ENCODE peak calls at places on chromosomes 7 and 10, in five cellular contexts. T is NCI-H2171; U is M059J; M is astrocyte of the spinal cord; W is CD4-positive, CD25-positive, alpha-beta regulatory T cell. C is an unnamed sample.

GRCh38 chr7:102122026-102122425 is 164.6 kb upstream of the SH2B2 start:
- DNase-seq in T (no peak), U (peak; percentile 70), M (peak; percentile 76), W (no peak), C (peak; percentile 40)

GRCh38 chr10:45456822-45457221 is 82.8 kb downstream of the ALOX5 start:
- DNase-seq in T (peak; percentile 33), U (no peak), M (no peak), W (no peak), C (no peak)

GRCh38 chr7:135980665-135981180 is 3.6 kb upstream of the MTPN start:
- DNase-seq in T (no peak), U (peak; percentile 94), M (peak; percentile 59), W (peak; percentile 82), C (peak; percentile 82)

GRCh38 chr7:155986497-155987160 is 174.4 kb upstream of the SHH start:
- DNase-seq in T (no peak), U (no peak), M (no peak), W (no peak), C (no peak)

GRCh38 chr10:102776779-102777417 is 33.1 kb downstream of the WBP1L start:
- DNase-seq in T (no peak), U (peak; percentile 64), M (peak; percentile 99), W (no peak), C (peak; percentile 93)

GRCh38 chr10:87861566-87861952 is 1.8 kb downstream of the KLLN start:
- DNase-seq in T (no peak), U (no peak), M (peak; percentile 67), W (no peak), C (peak; percentile 82)

GRCh38 chr10:33428706-33429105 is 94.2 kb upstream of the NRP1 start:
- DNase-seq in T (no peak), U (no peak), M (no peak), W (no peak), C (no peak)

GRCh38 chr7:114711244-114711643 is 210.7 kb upstream of the MDFIC start:
- DNase-seq in T (no peak), U (no peak), M (peak; percentile 4), W (no peak), C (peak; percentile 15)

GRCh38 chr7:44046321-44047061 is 2.0 kb downstream of the DBNL start:
- DNase-seq in T (no peak), U (no peak), M (no peak), W (no peak), C (peak; percentile 54)

GRCh38 chr10:43981696-43982095 is 333.0 kb upstream of the ZNF32 start:
- DNase-seq in T (no peak), U (no peak), M (no peak), W (no peak), C (no peak)

GRCh38 chr10:129853236-129853946 is 110.7 kb downstream of the EBF3 start:
- DNase-seq in T (no peak), U (peak; percentile 3), M (no peak), W (no peak), C (peak; percentile 64)

GRCh38 chr10:22986771-22987542 is 59.1 kb downstream of the ARMC3 start:
- DNase-seq in T (no peak), U (peak; percentile 25), M (peak; percentile 66), W (no peak), C (peak; percentile 61)

GRCh38 chr7:128192497-128193142 is 48.5 kb upstream of the LEP start:
- DNase-seq in T (no peak), U (no peak), M (no peak), W (no peak), C (no peak)

GRCh38 chr10:95279042-95279820 is 11.6 kb downstream of the PDLIM1 start:
- DNase-seq in T (no peak), U (peak; percentile 73), M (peak; percentile 64), W (no peak), C (peak; percentile 57)

GRCh38 chr10:110425684-110426293 is 71.9 kb upstream of the DUSP5 start:
- DNase-seq in T (no peak), U (peak; percentile 92), M (peak; percentile 97), W (no peak), C (peak; percentile 46)

GRCh38 chr7:128398016-128398840 is 11.6 kb downstream of the IMPDH1 start:
- DNase-seq in T (no peak), U (peak; percentile 46), M (peak; percentile 39), W (peak; percentile 6), C (peak; percentile 68)

GRCh38 chr10:49205206-49205605 is 17.0 kb upstream of the TMEM273 start:
- DNase-seq in T (no peak), U (no peak), M (no peak), W (no peak), C (no peak)

GRCh38 chr7:7770228-7770627 is 51.8 kb upstream of the RPA3 start:
- DNase-seq in T (no peak), U (peak; percentile 31), M (peak; percentile 34), W (no peak), C (no peak)

GRCh38 chr7:148079206-148079605 is 511.4 kb upstream of the C7orf33 start:
- DNase-seq in T (no peak), U (no peak), M (no peak), W (no peak), C (no peak)

C was measured in dermis blood vessel endothelial cell.